ENCODE peak calls at places on chromosomes 13 and 19, in nine cellular contexts. One of them, this sample, is unnamed.

GRCh38 chr13:23087884-23088283 is 92.9 kb upstream of the SGCG start:
- DNase-seq in mesenchymal stem cell: no peak
- DNase-seq in MM.1S: no peak
- DNase-seq in adrenal gland: no peak
- DNase-seq in brain microvascular endothelial cell: peak
- DNase-seq in keratinocyte: no peak
- DNase-seq in lower leg skin: no peak
- DNase-seq in NT2/D1: peak
- DNase-seq in ovary: no peak
- DNase-seq in this sample: no peak

GRCh38 chr13:101473458-101473857 is 21.0 kb downstream of the ITGBL1 start:
- DNase-seq in mesenchymal stem cell: peak
- DNase-seq in MM.1S: no peak
- DNase-seq in adrenal gland: no peak
- DNase-seq in brain microvascular endothelial cell: peak
- DNase-seq in keratinocyte: no peak
- DNase-seq in lower leg skin: no peak
- DNase-seq in NT2/D1: no peak
- DNase-seq in ovary: peak
- DNase-seq in this sample: peak

GRCh38 chr13:20814224-20814910 is 40.6 kb upstream of the EEF1AKMT1 start:
- DNase-seq in mesenchymal stem cell: peak
- DNase-seq in MM.1S: no peak
- DNase-seq in adrenal gland: peak
- DNase-seq in brain microvascular endothelial cell: peak
- DNase-seq in keratinocyte: no peak
- DNase-seq in lower leg skin: peak
- DNase-seq in NT2/D1: no peak
- DNase-seq in ovary: peak
- DNase-seq in this sample: peak

GRCh38 chr13:114108894-114109293 is 23.5 kb downstream of the RASA3 start:
- DNase-seq in mesenchymal stem cell: no peak
- DNase-seq in MM.1S: no peak
- DNase-seq in adrenal gland: peak
- DNase-seq in brain microvascular endothelial cell: no peak
- DNase-seq in keratinocyte: no peak
- DNase-seq in lower leg skin: no peak
- DNase-seq in NT2/D1: no peak
- DNase-seq in ovary: peak
- DNase-seq in this sample: no peak

GRCh38 chr19:14516746-14517438 is 1.3 kb downstream of the DNAJB1 start:
- DNase-seq in mesenchymal stem cell: no peak
- DNase-seq in MM.1S: no peak
- DNase-seq in adrenal gland: peak
- DNase-seq in brain microvascular endothelial cell: no peak
- DNase-seq in keratinocyte: no peak
- DNase-seq in lower leg skin: no peak
- DNase-seq in NT2/D1: no peak
- DNase-seq in ovary: no peak
- DNase-seq in this sample: no peak

GRCh38 chr19:35461050-35461449 is 13.0 kb downstream of the FFAR2 start:
- DNase-seq in mesenchymal stem cell: no peak
- DNase-seq in MM.1S: no peak
- DNase-seq in adrenal gland: no peak
- DNase-seq in brain microvascular endothelial cell: no peak
- DNase-seq in keratinocyte: no peak
- DNase-seq in lower leg skin: no peak
- DNase-seq in NT2/D1: no peak
- DNase-seq in ovary: peak
- DNase-seq in this sample: no peak

GRCh38 chr19:55493650-55494171 is 5.5 kb downstream of the SSC5D start:
- DNase-seq in mesenchymal stem cell: no peak
- DNase-seq in MM.1S: no peak
- DNase-seq in adrenal gland: no peak
- DNase-seq in brain microvascular endothelial cell: no peak
- DNase-seq in keratinocyte: no peak
- DNase-seq in lower leg skin: no peak
- DNase-seq in NT2/D1: no peak
- DNase-seq in ovary: peak
- DNase-seq in this sample: no peak

GRCh38 chr19:8028951-8029491 is 23.5 kb upstream of the CCL25 start:
- DNase-seq in mesenchymal stem cell: no peak
- DNase-seq in MM.1S: no peak
- DNase-seq in adrenal gland: no peak
- DNase-seq in brain microvascular endothelial cell: no peak
- DNase-seq in keratinocyte: no peak
- DNase-seq in lower leg skin: no peak
- DNase-seq in NT2/D1: peak
- DNase-seq in ovary: no peak
- DNase-seq in this sample: no peak

GRCh38 chr19:53864308-53864836 is 3.3 kb upstream of the MYADM start:
- DNase-seq in mesenchymal stem cell: no peak
- DNase-seq in MM.1S: no peak
- DNase-seq in adrenal gland: no peak
- DNase-seq in brain microvascular endothelial cell: no peak
- DNase-seq in keratinocyte: no peak
- DNase-seq in lower leg skin: no peak
- DNase-seq in NT2/D1: no peak
- DNase-seq in ovary: no peak
- DNase-seq in this sample: no peak

GRCh38 chr19:39332293-39332692 is 3.5 kb downstream of the GMFG start:
- DNase-seq in mesenchymal stem cell: no peak
- DNase-seq in MM.1S: no peak
- DNase-seq in adrenal gland: no peak
- DNase-seq in brain microvascular endothelial cell: no peak
- DNase-seq in keratinocyte: no peak
- DNase-seq in lower leg skin: no peak
- DNase-seq in NT2/D1: no peak
- DNase-seq in ovary: no peak
- DNase-seq in this sample: no peak

GRCh38 chr19:39336483-39336882 is 640 bp upstream of the GMFG start:
- DNase-seq in mesenchymal stem cell: no peak
- DNase-seq in MM.1S: no peak
- DNase-seq in adrenal gland: no peak
- DNase-seq in brain microvascular endothelial cell: no peak
- DNase-seq in keratinocyte: no peak
- DNase-seq in lower leg skin: no peak
- DNase-seq in NT2/D1: no peak
- DNase-seq in ovary: no peak
- DNase-seq in this sample: no peak

GRCh38 chr19:39333507-39333906 is 2.3 kb downstream of the GMFG start:
- DNase-seq in mesenchymal stem cell: no peak
- DNase-seq in MM.1S: no peak
- DNase-seq in adrenal gland: no peak
- DNase-seq in brain microvascular endothelial cell: no peak
- DNase-seq in keratinocyte: no peak
- DNase-seq in lower leg skin: no peak
- DNase-seq in NT2/D1: no peak
- DNase-seq in ovary: no peak
- DNase-seq in this sample: no peak

GRCh38 chr19:39334444-39334976 is 1.3 kb downstream of the GMFG start:
- DNase-seq in mesenchymal stem cell: no peak
- DNase-seq in MM.1S: no peak
- DNase-seq in adrenal gland: no peak
- DNase-seq in brain microvascular endothelial cell: no peak
- DNase-seq in keratinocyte: no peak
- DNase-seq in lower leg skin: no peak
- DNase-seq in NT2/D1: no peak
- DNase-seq in ovary: no peak
- DNase-seq in this sample: no peak

DNA sequence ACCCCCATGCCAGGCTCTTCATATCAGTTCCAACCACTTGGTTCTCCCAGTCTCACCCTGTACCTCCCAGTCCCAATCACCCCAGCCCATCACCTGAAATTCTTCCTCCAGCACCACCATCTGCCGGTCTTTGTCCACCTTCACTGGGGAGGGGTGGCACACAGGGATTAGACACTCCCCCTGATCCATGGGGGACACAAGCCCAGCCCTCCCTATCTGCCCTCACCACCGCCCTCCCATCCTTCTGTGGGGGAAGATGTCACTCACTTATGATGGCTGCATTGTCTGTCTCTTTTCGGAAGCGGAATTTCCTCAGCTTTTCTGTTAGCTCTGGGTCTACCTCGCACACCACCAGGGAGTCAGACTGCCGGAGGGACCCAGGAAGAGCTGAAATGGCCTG is 675 bp downstream of the GMFG start:
- DNase-seq in mesenchymal stem cell: no peak
- DNase-seq in MM.1S: no peak
- DNase-seq in adrenal gland: no peak
- DNase-seq in brain microvascular endothelial cell: no peak
- DNase-seq in keratinocyte: no peak
- DNase-seq in lower leg skin: no peak
- DNase-seq in NT2/D1: no peak
- DNase-seq in ovary: no peak
- DNase-seq in this sample: no peak
- H3K4me3 ChIP-seq in mesenchymal stem cell: no peak
- H3K4me3 ChIP-seq in MM.1S: peak
- H3K4me3 ChIP-seq in adrenal gland: peak
- H3K4me3 ChIP-seq in brain microvascular endothelial cell: no peak
- H3K4me3 ChIP-seq in keratinocyte: no peak
- H3K4me3 ChIP-seq in lower leg skin: peak
- H3K4me3 ChIP-seq in NT2/D1: no peak
- H3K4me3 ChIP-seq in ovary: peak
- H3K4me3 ChIP-seq in this sample: no peak

GRCh38 chr19:40282920-40283319 is 2.2 kb downstream of the AKT2 start:
- DNase-seq in mesenchymal stem cell: no peak
- DNase-seq in MM.1S: no peak
- DNase-seq in adrenal gland: no peak
- DNase-seq in brain microvascular endothelial cell: no peak
- DNase-seq in keratinocyte: no peak
- DNase-seq in lower leg skin: no peak
- DNase-seq in NT2/D1: no peak
- DNase-seq in ovary: no peak
- DNase-seq in this sample: no peak
- H3K4me3 ChIP-seq in mesenchymal stem cell: peak
- H3K4me3 ChIP-seq in MM.1S: no peak
- H3K4me3 ChIP-seq in adrenal gland: no peak
- H3K4me3 ChIP-seq in brain microvascular endothelial cell: no peak
- H3K4me3 ChIP-seq in keratinocyte: no peak
- H3K4me3 ChIP-seq in lower leg skin: no peak
- H3K4me3 ChIP-seq in NT2/D1: no peak
- H3K4me3 ChIP-seq in ovary: no peak
- H3K4me3 ChIP-seq in this sample: no peak

GRCh38 chr13:55583953-55584593 is 1556.6 kb upstream of the PRR20A start:
- DNase-seq in mesenchymal stem cell: no peak
- DNase-seq in MM.1S: no peak
- DNase-seq in adrenal gland: no peak
- DNase-seq in brain microvascular endothelial cell: no peak
- DNase-seq in keratinocyte: no peak
- DNase-seq in lower leg skin: no peak
- DNase-seq in NT2/D1: no peak
- DNase-seq in ovary: no peak
- DNase-seq in this sample: no peak
- H3K4me3 ChIP-seq in mesenchymal stem cell: no peak
- H3K4me3 ChIP-seq in MM.1S: no peak
- H3K4me3 ChIP-seq in adrenal gland: no peak
- H3K4me3 ChIP-seq in brain microvascular endothelial cell: no peak
- H3K4me3 ChIP-seq in keratinocyte: no peak
- H3K4me3 ChIP-seq in lower leg skin: no peak
- H3K4me3 ChIP-seq in NT2/D1: no peak
- H3K4me3 ChIP-seq in ovary: no peak
- H3K4me3 ChIP-seq in this sample: no peak

GRCh38 chr13:110873639-110874507 is 41.0 kb downstream of the ANKRD10 start:
- DNase-seq in mesenchymal stem cell: no peak
- DNase-seq in MM.1S: no peak
- DNase-seq in adrenal gland: no peak
- DNase-seq in brain microvascular endothelial cell: no peak
- DNase-seq in keratinocyte: no peak
- DNase-seq in lower leg skin: no peak
- DNase-seq in NT2/D1: no peak
- DNase-seq in ovary: no peak
- DNase-seq in this sample: no peak
- H3K4me3 ChIP-seq in mesenchymal stem cell: peak
- H3K4me3 ChIP-seq in MM.1S: peak
- H3K4me3 ChIP-seq in adrenal gland: peak
- H3K4me3 ChIP-seq in brain microvascular endothelial cell: peak
- H3K4me3 ChIP-seq in keratinocyte: no peak
- H3K4me3 ChIP-seq in lower leg skin: no peak
- H3K4me3 ChIP-seq in NT2/D1: peak
- H3K4me3 ChIP-seq in ovary: peak
- H3K4me3 ChIP-seq in this sample: peak

GRCh38 chr19:28726533-28726932 is 486.4 kb downstream of the UQCRFS1 start:
- DNase-seq in mesenchymal stem cell: no peak
- DNase-seq in MM.1S: no peak
- DNase-seq in adrenal gland: no peak
- DNase-seq in brain microvascular endothelial cell: no peak
- DNase-seq in keratinocyte: no peak
- DNase-seq in lower leg skin: no peak
- DNase-seq in NT2/D1: no peak
- DNase-seq in ovary: no peak
- DNase-seq in this sample: no peak
- H3K4me3 ChIP-seq in mesenchymal stem cell: no peak
- H3K4me3 ChIP-seq in MM.1S: no peak
- H3K4me3 ChIP-seq in adrenal gland: no peak
- H3K4me3 ChIP-seq in brain microvascular endothelial cell: peak
- H3K4me3 ChIP-seq in keratinocyte: no peak
- H3K4me3 ChIP-seq in lower leg skin: no peak
- H3K4me3 ChIP-seq in NT2/D1: peak
- H3K4me3 ChIP-seq in ovary: no peak
- H3K4me3 ChIP-seq in this sample: peak

DNA sequence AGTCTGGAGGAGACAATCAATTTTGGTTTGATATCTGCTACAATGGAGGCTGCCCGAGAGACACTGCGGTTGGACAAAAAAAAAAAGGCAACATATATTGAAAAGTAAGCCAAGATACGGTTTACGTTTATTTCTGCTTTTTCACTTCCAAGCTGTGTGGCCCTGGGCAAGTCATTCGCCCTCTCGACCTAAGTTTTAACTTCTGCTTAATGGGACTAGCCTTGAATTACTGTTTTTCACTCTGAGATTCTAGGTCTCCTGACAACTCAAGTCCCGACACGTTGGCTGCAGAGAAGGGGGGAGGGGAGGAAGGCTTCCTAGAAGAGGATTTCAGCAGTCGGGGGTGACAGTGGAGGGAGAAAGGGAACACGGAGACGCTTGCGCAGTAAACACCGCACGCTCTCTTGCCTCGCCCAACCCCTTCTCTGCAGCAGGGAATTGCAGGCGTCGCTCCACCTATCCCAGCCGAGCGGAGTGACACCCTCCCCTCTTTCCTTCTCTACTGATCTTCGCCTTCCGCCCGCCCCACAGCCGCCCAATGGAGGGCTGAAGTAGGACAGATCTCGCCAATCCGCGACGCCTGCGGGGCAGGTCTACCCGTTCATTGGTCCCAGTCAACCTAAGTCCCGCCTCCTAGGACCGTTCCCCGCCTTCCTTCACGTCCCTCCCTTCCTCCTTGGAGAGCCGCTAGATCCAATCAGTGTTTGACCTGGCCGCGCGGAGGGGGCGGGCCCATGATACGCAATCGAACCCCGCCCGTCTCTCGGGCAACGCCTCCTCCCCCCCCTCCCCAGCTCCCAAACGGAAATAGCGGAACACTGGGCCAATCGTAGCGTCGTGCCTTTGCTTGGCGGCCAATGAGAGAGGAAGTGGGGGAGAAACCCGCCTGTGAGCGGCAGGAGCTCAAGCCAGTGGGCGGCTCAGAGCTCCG is 529 bp upstream of the AP2A1 start:
- DNase-seq in mesenchymal stem cell: peak
- DNase-seq in MM.1S: peak
- DNase-seq in adrenal gland: peak
- DNase-seq in brain microvascular endothelial cell: peak
- DNase-seq in keratinocyte: peak
- DNase-seq in lower leg skin: peak
- DNase-seq in NT2/D1: peak
- DNase-seq in ovary: peak
- DNase-seq in this sample: peak
- H3K4me3 ChIP-seq in mesenchymal stem cell: peak
- H3K4me3 ChIP-seq in MM.1S: peak
- H3K4me3 ChIP-seq in adrenal gland: peak
- H3K4me3 ChIP-seq in brain microvascular endothelial cell: peak
- H3K4me3 ChIP-seq in keratinocyte: peak
- H3K4me3 ChIP-seq in lower leg skin: no peak
- H3K4me3 ChIP-seq in NT2/D1: peak
- H3K4me3 ChIP-seq in ovary: peak
- H3K4me3 ChIP-seq in this sample: peak